ENCODE peak calls at places on chromosomes 11 and 22, in five cellular contexts. A, I, S, R and G are unnamed samples.

GRCh38 chr22:39537981-39538380 is 5.4 kb upstream of the RPS19BP1 start:
- DNase-seq in A (no peak), I (no peak), S (no peak), R (no peak), G (no peak)

GRCh38 chr22:35051791-35052190 is 14.2 kb upstream of the ISX start:
- DNase-seq in A (no peak), I (no peak), S (peak; percentile 50), R (no peak), G (no peak)

GRCh38 chr11:105357764-105358163 is 218.2 kb upstream of the CARD18 start:
- DNase-seq in A (no peak), I (no peak), S (peak; percentile 33), R (no peak), G (no peak)

GRCh38 chr22:30822216-30823014 is 127.7 kb downstream of the OSBP2 start:
- DNase-seq in A (peak; percentile 38), I (no peak), S (no peak), R (no peak), G (no peak)

GRCh38 chr11:121655481-121656332 is 202.9 kb upstream of the SORL1-AS1 start:
- DNase-seq in A (peak; percentile 85), I (peak; percentile 97), S (peak; percentile 73), R (peak; percentile 88), G (peak; percentile 84)

GRCh38 chr11:109870313-109870712 is 222.9 kb upstream of the ZC3H12C start:
- DNase-seq in A (no peak), I (no peak), S (no peak), R (no peak), G (no peak)

GRCh38 chr11:48043111-48043997 is 63.0 kb downstream of the PTPRJ start:
- DNase-seq in A (peak; percentile 61), I (no peak), S (no peak), R (no peak), G (no peak)

GRCh38 chr11:93169950-93170561 is 27.7 kb downstream of the SLC36A4 start:
- DNase-seq in A (no peak), I (peak; percentile 10), S (peak; percentile 18), R (no peak), G (no peak)

GRCh38 chr11:17630936-17631335 is 83.9 kb downstream of the OTOG start:
- DNase-seq in A (no peak), I (no peak), S (no peak), R (no peak), G (no peak)

GRCh38 chr22:25485626-25486545 is 78.6 kb upstream of the GRK3 start:
- DNase-seq in A (no peak), I (no peak), S (no peak), R (no peak), G (peak; percentile 55)

GRCh38 chr22:28750471-28750881 is 8.6 kb downstream of the HSCB start:
- DNase-seq in A (no peak), I (no peak), S (no peak), R (no peak), G (no peak)

GRCh38 chr11:48034926-48035876 is 54.8 kb downstream of the PTPRJ start:
- DNase-seq in A (no peak), I (no peak), S (no peak), R (peak; percentile 73), G (no peak)

GRCh38 chr11:21567628-21568290 is 625.1 kb upstream of the ANO5 start:
- DNase-seq in A (no peak), I (no peak), S (peak; percentile 33), R (no peak), G (no peak)

GRCh38 chr22:43092085-43092484 is 2.9 kb upstream of the TTLL1 start:
- DNase-seq in A (no peak), I (no peak), S (no peak), R (no peak), G (no peak)

GRCh38 chr11:36736103-36736502 is 138.1 kb upstream of the RAG2 start:
- DNase-seq in A (no peak), I (no peak), S (no peak), R (no peak), G (no peak)

GRCh38 chr11:36724742-36725387 is 126.8 kb upstream of the RAG2 start:
- DNase-seq in A (no peak), I (no peak), S (no peak), R (no peak), G (no peak)

GRCh38 chr11:36726420-36726819 is 128.4 kb upstream of the RAG2 start:
- DNase-seq in A (no peak), I (no peak), S (no peak), R (no peak), G (no peak)

GRCh38 chr11:36729765-36730164 is 131.7 kb upstream of the RAG2 start:
- DNase-seq in A (no peak), I (peak; percentile 55), S (no peak), R (no peak), G (no peak)

DNA sequence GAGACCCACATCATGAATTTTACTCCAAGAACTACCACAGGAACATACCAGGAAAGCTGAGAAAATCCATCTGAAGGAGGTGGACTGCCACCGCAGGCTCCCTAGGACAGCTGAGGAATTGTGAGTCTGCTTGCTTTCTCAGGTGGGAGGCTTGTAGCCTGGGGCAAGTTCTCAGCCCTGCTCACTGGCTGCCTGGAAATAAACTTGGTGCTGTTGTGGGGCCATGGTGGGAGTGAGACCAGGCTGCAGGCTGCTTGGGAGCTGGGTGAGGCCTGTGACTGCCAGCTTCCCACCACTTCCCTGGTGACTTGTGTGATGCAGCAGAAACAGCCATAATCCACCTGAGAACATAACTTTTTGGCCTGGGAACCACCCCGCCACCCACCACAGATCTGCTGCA is 132.7 kb upstream of the RAG2 start:
- DNase-seq in A (no peak), I (no peak), S (no peak), R (no peak), G (no peak)
- H3K4me1 ChIP-seq in A (no peaks in the 10 kb centered on the region), I (no peaks in the 10 kb centered on the region), S (no peaks in the 10 kb centered on the region), R (no peaks in the 10 kb centered on the region), G (no peaks in the 10 kb centered on the region)

GRCh38 chr11:108223449-108224149 is 732 bp downstream of the ATM start:
- DNase-seq in A (no peak), I (no peak), S (peak; percentile 7), R (no peak), G (no peak)

GRCh38 chr11:108226036-108226435 is 3.2 kb downstream of the ATM start:
- DNase-seq in A (no peak), I (no peak), S (no peak), R (no peak), G (no peak)

GRCh38 chr11:108222686-108223448 is at the start of gene ATM:
- DNase-seq in A (peak; percentile 100), I (peak; percentile 100), S (peak; percentile 99), R (peak; percentile 100), G (peak; percentile 97)

GRCh38 chr11:108224366-108224765 is 1.5 kb downstream of the ATM start:
- DNase-seq in A (no peak), I (no peak), S (no peak), R (no peak), G (no peak)

DNA sequence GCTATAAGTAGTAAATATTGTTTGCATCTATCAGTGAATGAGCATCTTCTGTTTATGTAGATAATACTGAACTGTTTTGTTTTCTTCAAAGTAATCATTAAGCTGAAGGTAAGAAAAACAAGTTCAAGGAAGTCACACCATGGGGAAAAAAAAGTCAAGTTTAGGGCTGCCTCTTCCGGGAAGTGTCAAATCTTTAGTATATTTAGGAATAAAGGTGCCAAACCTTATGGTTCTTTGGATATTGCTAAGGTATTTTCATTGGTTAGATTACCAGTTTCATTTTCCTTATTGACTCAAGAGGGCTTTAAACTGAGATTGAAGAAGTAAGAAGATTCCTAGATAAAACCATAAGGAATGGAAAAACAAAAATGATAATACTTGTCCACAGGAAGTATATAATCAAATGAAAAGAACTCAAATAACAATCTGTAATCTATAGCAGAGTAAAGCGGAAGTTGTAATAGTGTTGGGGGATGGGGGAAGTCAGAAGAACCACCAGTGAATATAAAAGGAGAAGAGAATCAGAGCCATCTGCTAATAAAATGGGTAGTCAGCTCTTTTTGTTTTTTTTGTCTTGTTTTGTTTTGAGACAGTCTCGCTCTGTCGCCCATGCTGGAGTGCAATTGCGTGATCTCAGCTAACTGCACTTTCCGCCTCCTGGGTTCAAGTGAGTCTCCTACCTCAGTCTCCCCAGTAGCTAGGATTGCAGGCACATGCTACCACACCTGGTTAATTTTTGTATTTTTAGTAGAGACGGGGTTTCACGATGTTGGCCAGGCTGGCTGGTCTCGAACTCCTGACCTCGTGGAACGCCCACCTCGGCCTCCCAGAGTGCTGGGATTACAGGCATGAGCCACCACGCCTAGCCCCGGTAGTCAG is 2.3 kb downstream of the ATM start:
- DNase-seq in A (no peak), I (no peak), S (no peak), R (no peak), G (no peak)
- H3K4me3 ChIP-seq in A (peak overlapping the region; percentile 92), I (peak overlapping the region; percentile 81), S (peak overlapping the region; percentile 88), R (no peak overlapping the region), G (no peak overlapping the region)

GRCh38 chr11:64084962-64085710 is 49.4 kb downstream of the FLRT1 start:
- DNase-seq in A (no peak), I (no peak), S (no peak), R (no peak), G (no peak)
- H3K27ac ChIP-seq in A (no peak overlapping the region), I (no peak overlapping the region), S (no peak overlapping the region), R (no peak overlapping the region), G (no peak overlapping the region)

GRCh38 chr11:75342231-75342918 is 9.1 kb downstream of the ARRB1 start:
- DNase-seq in A (no peak), I (no peak), S (no peak), R (no peak), G (no peak)
- H3K4me1 ChIP-seq in A (peaks cover 33% of the 10 kb centered on the region), I (peaks cover 94% of the 10 kb centered on the region), S (peaks cover 27% of the 10 kb centered on the region), R (peaks cover 61% of the 10 kb centered on the region), G (peaks cover 89% of the 10 kb centered on the region)

DNA sequence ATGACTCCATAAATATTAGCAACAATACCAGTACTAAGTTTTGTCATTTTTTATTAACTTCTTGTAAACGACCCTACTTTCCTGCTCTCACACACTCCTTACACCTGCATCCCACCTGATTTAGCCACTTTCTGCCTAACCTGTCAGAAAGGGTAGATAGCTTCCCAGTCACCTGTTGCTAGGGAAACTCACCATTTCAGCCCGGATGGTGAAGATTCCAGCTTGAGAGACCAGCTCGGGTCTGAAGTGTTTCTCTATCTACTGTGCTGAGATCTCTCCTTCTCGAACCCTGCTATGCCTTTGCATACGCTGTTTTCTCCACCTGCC is at the start of gene PARVG:
- DNase-seq in A (peak; percentile 80), I (no peak), S (peak; percentile 7), R (no peak), G (no peak)
- H3K4me3 ChIP-seq in A (peak within 1 kb of the TSS; percentile 49), I (peak within 1 kb of the TSS; percentile 35), S (no peak within 1 kb of the TSS), R (no peak within 1 kb of the TSS), G (no peak within 1 kb of the TSS)

GRCh38 chr22:37575490-37576003 is 4.3 kb downstream of the LGALS2 start:
- DNase-seq in A (no peak), I (no peak), S (no peak), R (no peak), G (no peak)

GRCh38 chr22:37577957-37578356 is 1.9 kb downstream of the LGALS2 start:
- DNase-seq in A (no peak), I (no peak), S (no peak), R (no peak), G (no peak)

GRCh38 chr22:37582526-37582925 is 2.6 kb upstream of the LGALS2 start:
- DNase-seq in A (no peak), I (no peak), S (no peak), R (no peak), G (no peak)

GRCh38 chr22:37581534-37581933 is 1.6 kb upstream of the LGALS2 start:
- DNase-seq in A (no peak), I (no peak), S (no peak), R (peak; percentile 42), G (no peak)
- H3K27ac ChIP-seq in A (no peak overlapping the region), I (no peak overlapping the region), S (no peak overlapping the region), R (no peak overlapping the region), G (no peak overlapping the region)